ENCODE peak calls at places on chromosomes 1 and 21, in five cellular contexts. J is kidney, B is GM12865, I is tibial artery, K is spleen. O is an unnamed sample.

GRCh38 chr21:28758042-28758882 is 234.4 kb downstream of the LTN1 start:
- DNase-seq in B (no peak), J (no peak), K (no peak), I (no peak), O (no peak)

GRCh38 chr1:11711490-11711889 is 20.0 kb downstream of the DRAXIN start:
- DNase-seq in K (no peak), J (no peak), B (no peak), I (no peak), O (no peak)

GRCh38 chr1:58739851-58740466 is 40.1 kb upstream of the MYSM1 start:
- DNase-seq in B (peak), I (no peak), K (no peak), J (no peak), O (peak)

GRCh38 chr1:64539808-64540207 is 69.9 kb downstream of the CACHD1 start:
- DNase-seq in I (peak), B (no peak), J (peak), K (no peak), O (no peak)

GRCh38 chr1:205348559-205349477 is 7.9 kb downstream of the KLHDC8A start:
- DNase-seq in B (no peak), J (no peak), I (no peak), K (peak), O (no peak)

GRCh38 chr1:201597551-201598230 is 58.8 kb downstream of the NAV1 start:
- DNase-seq in B (no peak), I (no peak), J (peak), K (peak), O (no peak)

GRCh38 chr1:48943393-48943792 is 166.7 kb upstream of the BEND5 start:
- DNase-seq in I (no peak), J (no peak), B (no peak), K (no peak), O (no peak)

GRCh38 chr1:177256153-177256814 is 85.5 kb downstream of the BRINP2 start:
- DNase-seq in K (peak), B (peak), J (peak), I (peak), O (peak)

GRCh38 chr1:199931666-199932377 is 95.7 kb upstream of the NR5A2 start:
- DNase-seq in B (no peak), I (no peak), K (no peak), J (no peak), O (no peak)

GRCh38 chr1:24995661-24996060 is 65.6 kb upstream of the RUNX3 start:
- DNase-seq in I (no peak), B (no peak), J (peak), K (peak), O (no peak)

GRCh38 chr21:45982256-45982757 is 737 bp downstream of the COL6A1 start:
- DNase-seq in I (peak), B (no peak), J (peak), K (peak), O (no peak)

GRCh38 chr1:229336345-229336744 is 6.5 kb downstream of the CCSAP start:
- DNase-seq in B (no peak), J (no peak), K (no peak), I (no peak), O (no peak)

GRCh38 chr1:72230746-72231145 is 51.6 kb downstream of the NEGR1 start:
- DNase-seq in K (no peak), B (no peak), I (no peak), J (no peak), O (no peak)

GRCh38 chr1:62336638-62337534 is 17.7 kb upstream of the KANK4 start:
- DNase-seq in I (no peak), K (peak), J (no peak), B (no peak), O (no peak)

GRCh38 chr1:67162954-67163353 is 3.3 kb upstream of the IL23R start:
- DNase-seq in J (no peak), I (no peak), B (peak), K (no peak), O (no peak)

GRCh38 chr1:239388578-239388977 is 2.2 kb downstream of the CHRM3 start:
- DNase-seq in B (no peak), I (no peak), K (no peak), J (no peak), O (no peak)

GRCh38 chr1:239387304-239388231 is 1.2 kb downstream of the CHRM3 start:
- DNase-seq in I (no peak), J (peak), B (no peak), K (no peak), O (no peak)

GRCh38 chr1:239386453-239387303 is at the start of gene CHRM3:
- DNase-seq in B (no peak), J (peak), K (no peak), I (peak), O (peak)

GRCh38 chr1:239394107-239394506 is 7.7 kb downstream of the CHRM3 start:
- DNase-seq in I (no peak), B (no peak), K (no peak), J (no peak), O (no peak)

GRCh38 chr1:239389703-239390102 is 3.3 kb downstream of the CHRM3 start:
- DNase-seq in I (no peak), B (no peak), K (no peak), J (no peak), O (no peak)
- H3K4me3 ChIP-seq in I (no peak), B (no peak), K (no peak), J (no peak), O (no peak)

DNA sequence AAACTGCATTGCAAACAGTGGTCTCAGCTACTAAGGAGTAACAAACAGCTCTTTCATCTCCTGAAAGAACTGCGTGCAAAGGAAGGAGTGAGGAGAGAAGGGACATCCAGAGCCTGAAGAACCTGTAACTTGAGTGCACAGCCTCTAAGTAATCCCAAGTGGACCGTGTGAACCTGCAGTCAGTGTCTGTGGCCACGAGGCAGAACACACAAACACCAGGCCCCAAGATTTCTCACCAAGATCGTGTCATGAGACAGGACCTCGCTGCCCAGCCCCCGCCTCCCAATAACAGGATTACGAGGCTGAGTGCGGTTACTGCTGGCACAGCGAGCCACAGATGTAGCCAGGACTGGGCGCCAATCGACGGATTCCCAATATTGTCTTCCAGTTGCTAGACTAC is 101.3 kb upstream of the SLC25A33 start:
- DNase-seq in J (no peak), I (peak), B (no peak), K (no peak), O (peak)
- H3K4me3 ChIP-seq in J (no peak), I (no peak), B (no peak), K (no peak), O (no peak)

DNA sequence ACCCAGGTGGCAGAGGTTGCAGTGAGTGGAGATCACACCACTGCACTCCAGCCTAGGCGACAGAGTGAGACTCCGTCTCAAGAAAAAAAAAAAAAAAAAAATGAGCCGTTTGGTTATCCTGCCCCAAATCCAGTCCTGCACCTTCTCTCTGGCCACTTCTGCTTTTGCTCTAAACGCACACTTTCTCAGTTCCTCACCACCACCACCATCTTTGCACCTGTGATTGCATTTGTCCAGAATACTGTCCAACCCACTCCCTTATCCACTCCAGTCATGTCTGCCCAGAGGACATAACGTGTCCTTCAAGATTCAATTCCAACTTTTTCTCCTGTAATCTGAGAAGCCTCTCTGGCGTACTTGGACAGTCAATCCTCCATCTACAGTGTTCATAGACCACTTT is 2.2 kb upstream of the NEK2 start:
- DNase-seq in J (no peak), I (no peak), B (peak), K (no peak), O (no peak)
- H3K4me3 ChIP-seq in J (no peak), I (no peak), B (no peak), K (no peak), O (no peak)

DNA sequence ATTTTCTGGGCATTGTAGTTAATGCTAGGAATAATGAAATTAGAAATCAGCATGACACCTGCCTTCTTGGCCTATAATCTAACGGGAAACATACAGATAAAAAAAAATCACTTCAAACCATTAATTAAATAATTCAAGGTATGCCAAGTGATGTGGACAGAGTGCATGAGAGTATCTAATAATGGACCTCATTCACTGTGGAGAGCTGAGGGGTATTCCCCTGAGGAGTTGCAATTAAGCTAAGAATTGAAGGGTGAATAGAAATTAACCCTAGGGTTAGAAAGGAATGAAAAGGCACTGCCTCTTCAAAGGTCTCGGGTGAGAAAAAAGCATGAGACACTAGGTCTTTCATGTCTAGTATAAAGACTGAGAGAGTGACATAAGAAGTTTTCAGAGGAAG is 466.1 kb downstream of the KCNT2 start:
- DNase-seq in I (no peak), J (no peak), B (no peak), K (no peak), O (no peak)
- H3K4me3 ChIP-seq in I (no peak), J (no peak), B (no peak), K (no peak), O (no peak)

GRCh38 chr1:31415658-31416057 is 2.6 kb downstream of the SERINC2 start:
- DNase-seq in B (no peak), J (no peak), K (no peak), I (no peak), O (no peak)

GRCh38 chr1:31416101-31416736 is 3.2 kb downstream of the SERINC2 start:
- DNase-seq in I (no peak), J (peak), K (no peak), B (no peak), O (no peak)

GRCh38 chr1:31413405-31414005 is 492 bp downstream of the SERINC2 start:
- DNase-seq in I (peak), K (peak), J (peak), B (peak), O (no peak)

GRCh38 chr1:31412732-31413404 is at the start of gene SERINC2:
- DNase-seq in I (no peak), J (peak), K (peak), B (no peak), O (no peak)

DNA sequence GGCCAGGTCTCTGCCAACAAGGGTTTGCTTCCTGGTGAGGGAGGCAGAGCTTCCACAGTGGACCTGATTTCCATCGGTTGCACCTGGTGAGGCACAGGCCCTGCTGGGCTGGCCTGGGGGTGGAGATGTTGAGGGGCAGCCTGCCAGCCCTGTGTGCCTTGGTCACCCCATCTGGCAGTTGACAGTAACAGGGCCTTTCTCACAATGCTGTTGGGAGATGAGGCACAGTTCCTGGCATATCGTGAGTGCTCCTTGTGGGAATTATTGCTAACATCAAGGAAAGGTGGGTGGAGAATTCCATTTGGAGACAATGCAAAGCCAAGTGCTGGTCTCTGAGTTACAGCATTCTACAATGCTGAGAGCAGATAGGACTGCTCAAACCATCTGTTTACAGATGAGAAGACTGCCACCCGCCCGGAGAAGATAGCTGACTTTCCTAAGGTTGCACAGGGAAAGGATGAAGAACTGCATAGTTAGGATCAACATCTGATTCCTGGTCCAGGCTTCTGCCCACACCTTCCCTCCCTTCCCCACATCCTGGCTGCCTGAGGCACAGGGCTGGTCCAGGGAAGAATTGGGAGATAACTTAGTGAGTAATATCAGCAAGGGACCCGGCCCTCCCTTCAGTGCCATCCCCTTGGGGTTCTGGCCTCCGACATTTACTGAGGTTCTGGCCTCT is 1.8 kb downstream of the SERINC2 start:
- DNase-seq in I (no peak), K (no peak), J (no peak), B (no peak), O (no peak)
- H3K4me3 ChIP-seq in I (no peak), K (no peak), J (peak), B (no peak), O (no peak)

DNA sequence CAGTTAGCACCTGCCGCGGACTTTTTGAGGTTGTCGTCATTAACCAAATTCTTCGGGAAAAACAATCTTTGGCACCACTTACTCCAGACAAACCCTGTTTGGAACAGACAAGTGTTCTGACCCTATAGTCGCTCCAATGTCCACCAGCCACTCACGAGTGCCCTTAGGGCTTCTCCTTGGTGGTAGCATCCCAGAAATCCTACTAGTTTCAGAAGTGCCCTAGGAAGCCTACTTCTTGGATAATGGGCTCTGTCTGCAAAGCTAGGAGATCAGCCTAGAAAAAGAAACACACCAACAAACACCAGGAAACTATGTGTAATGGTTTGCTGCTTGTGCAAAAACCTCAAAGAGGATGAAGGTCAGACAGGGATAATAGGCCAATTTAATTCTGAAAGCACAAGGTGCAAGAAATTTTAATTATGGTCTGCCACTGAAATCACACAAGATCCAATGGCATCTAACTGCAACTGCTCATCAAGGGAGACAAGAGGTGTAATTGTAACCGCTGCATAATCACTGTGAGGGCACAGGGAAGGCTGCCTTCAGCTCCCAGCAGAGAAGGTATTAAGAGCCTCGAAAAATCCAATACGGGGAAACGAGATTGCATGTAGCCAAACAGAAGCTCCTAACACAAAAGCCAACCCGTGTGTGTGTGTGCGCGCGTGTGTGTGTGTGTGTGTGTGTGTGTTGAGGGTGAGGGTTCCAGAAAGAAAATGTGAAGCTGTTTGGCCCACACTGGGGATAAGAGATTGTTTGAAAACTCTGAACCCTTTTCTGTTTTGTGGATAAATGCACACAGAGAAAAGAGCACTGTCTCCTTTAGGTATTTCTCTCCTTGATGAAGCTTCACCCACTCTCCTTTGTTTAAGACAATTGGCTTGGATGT is 2.2 kb downstream of the WLS start:
- DNase-seq in J (no peak), K (no peak), B (peak), I (no peak), O (no peak)
- H3K4me3 ChIP-seq in J (peak), K (peak), B (no peak), I (peak), O (peak)

DNA sequence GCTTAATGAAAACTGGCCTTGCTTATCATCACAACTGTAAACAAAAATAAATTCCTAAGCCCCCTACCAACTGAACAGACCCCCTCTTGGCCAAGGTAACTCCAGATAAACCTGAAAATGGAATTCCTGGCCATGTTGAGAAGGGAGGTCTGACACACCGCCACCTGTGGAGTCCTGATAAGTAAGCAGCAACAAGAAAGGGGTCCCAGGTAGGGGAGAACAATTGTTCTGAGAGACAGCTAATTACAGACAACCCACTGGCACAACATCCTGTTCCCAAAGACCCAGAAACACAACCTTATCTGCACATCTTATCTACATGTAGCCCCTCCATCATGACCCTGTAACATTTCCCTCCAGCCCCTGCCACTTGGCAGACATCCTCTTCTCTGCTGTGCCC is 91.2 kb upstream of the TNR start:
- DNase-seq in I (no peak), J (no peak), B (no peak), K (no peak), O (no peak)
- H3K4me3 ChIP-seq in I (no peak), J (no peak), B (no peak), K (no peak), O (no peak)

O was measured in AG09309.